ENCODE peak calls at places on chromosomes 12 and 14, in four cellular contexts. X, Z, I and B are unnamed samples.

GRCh38 chr12:120496353-120497340 is 734 bp downstream of the DYNLL1 start:
- DNase-seq in I (peak), Z (peak), X (peak), B (peak)

GRCh38 chr14:56514663-56515371 is 64.8 kb upstream of the TMEM260 start:
- DNase-seq in I (no peak), Z (no peak), X (no peak), B (no peak)

GRCh38 chr12:116319851-116320621 is 42.5 kb upstream of the MED13L start:
- DNase-seq in I (peak), Z (peak), X (peak), B (no peak)

GRCh38 chr14:63418020-63418419 is 99.3 kb upstream of the GPHB5 start:
- DNase-seq in Z (no peak), I (no peak), X (no peak), B (no peak)

GRCh38 chr12:48823281-48823680 is 5.0 kb downstream of the CACNB3 start:
- DNase-seq in Z (no peak), I (no peak), X (no peak), B (no peak)

GRCh38 chr14:74542056-74542685 is 48.6 kb downstream of the ISCA2 start:
- DNase-seq in I (no peak), X (no peak), Z (no peak), B (no peak)

GRCh38 chr12:71125515-71125914 is 32.3 kb downstream of the TSPAN8 start:
- DNase-seq in X (no peak), Z (no peak), I (no peak), B (no peak)

GRCh38 chr14:96634481-96634880 is 132.3 kb downstream of the PAPOLA start:
- DNase-seq in X (no peak), I (no peak), Z (no peak), B (no peak)

GRCh38 chr12:74747305-74747704 is 209.7 kb downstream of the ATXN7L3B start:
- DNase-seq in I (no peak), X (no peak), Z (no peak), B (no peak)

GRCh38 chr12:18422849-18423248 is 161.5 kb downstream of the PIK3C2G start:
- DNase-seq in X (no peak), Z (no peak), I (no peak), B (no peak)

GRCh38 chr12:118402251-118402650 is 25.9 kb downstream of the SUDS3 start:
- DNase-seq in Z (no peak), I (no peak), X (no peak), B (no peak)

GRCh38 chr12:118060301-118061010 is 523 bp downstream of the WSB2 start:
- DNase-seq in Z (peak), I (peak), X (no peak), B (peak)

GRCh38 chr12:89060133-89060532 is 292.2 kb downstream of the DUSP6 start:
- DNase-seq in X (no peak), Z (no peak), I (no peak), B (no peak)

GRCh38 chr12:67460388-67460787 is 188.2 kb upstream of the DYRK2 start:
- DNase-seq in I (no peak), Z (no peak), X (no peak), B (no peak)

GRCh38 chr14:64566651-64567122 is 16.9 kb downstream of the PPP1R36 start:
- DNase-seq in Z (no peak), X (peak), I (no peak), B (no peak)

GRCh38 chr12:7102582-7102981 is 6.4 kb downstream of the C1RL start:
- DNase-seq in I (peak), Z (no peak), X (no peak), B (no peak)

GRCh38 chr12:70576341-70577282 is 60.6 kb downstream of the PTPRB start:
- DNase-seq in X (peak), Z (no peak), I (no peak), B (peak)

GRCh38 chr14:68820119-68820518 is 27.3 kb upstream of the ZFP36L1 start:
- DNase-seq in Z (no peak), I (no peak), X (no peak), B (no peak)

GRCh38 chr14:85634205-85634604 is 104.3 kb downstream of the FLRT2 start:
- DNase-seq in I (no peak), Z (no peak), X (no peak), B (no peak)

GRCh38 chr14:90644882-90645281 is 171.3 kb downstream of the TTC7B start:
- DNase-seq in X (no peak), Z (no peak), I (no peak), B (no peak)

GRCh38 chr12:68479832-68480291 is 130.8 kb upstream of the RAP1B start:
- DNase-seq in Z (no peak), I (no peak), X (no peak), B (no peak)

GRCh38 chr14:100722367-100722766 is 4.3 kb upstream of the DLK1 start:
- DNase-seq in X (no peak), I (no peak), Z (no peak), B (no peak)

GRCh38 chr14:69710378-69710777 is 56.6 kb upstream of the SRSF5 start:
- DNase-seq in Z (no peak), X (no peak), I (no peak), B (no peak)

GRCh38 chr14:44897844-44898151 is 63.9 kb downstream of the KLHL28 start:
- DNase-seq in Z (no peak), X (no peak), I (no peak), B (no peak)

GRCh38 chr12:10235761-10236631 is 23.3 kb downstream of the GABARAPL1 start:
- DNase-seq in X (peak), I (no peak), Z (peak), B (peak)

GRCh38 chr14:106691601-106692291 is 1165.4 kb downstream of the TMEM121 start:
- DNase-seq in I (no peak), Z (no peak), X (no peak), B (peak)

GRCh38 chr14:79480212-79480611 is 731.1 kb downstream of the DIO2 start:
- DNase-seq in X (no peak), Z (no peak), I (no peak), B (no peak)

GRCh38 chr14:105864116-105864515 is 337.7 kb downstream of the TMEM121 start:
- DNase-seq in Z (no peak), X (no peak), I (peak), B (no peak)

GRCh38 chr12:22625671-22626251 is 790 bp downstream of the ETNK1 start:
- DNase-seq in X (peak), Z (peak), I (peak), B (peak)

GRCh38 chr12:12019881-12020280 is 50.9 kb upstream of the BCL2L14 start:
- DNase-seq in X (no peak), Z (no peak), I (no peak), B (no peak)

GRCh38 chr12:93989913-93990312 is 158.5 kb upstream of the PLXNC1 start:
- DNase-seq in X (no peak), Z (no peak), I (no peak), B (no peak)

GRCh38 chr14:77986808-77987207 is 183.4 kb upstream of the NRXN3 start:
- DNase-seq in X (no peak), Z (no peak), I (no peak), B (no peak)

GRCh38 chr12:132489078-132489601 is 811 bp upstream of the FBRSL1 start:
- DNase-seq in Z (no peak), I (peak), X (peak), B (peak)

GRCh38 chr12:20798561-20798960 is 11.9 kb upstream of the SLCO1B3 start:
- DNase-seq in Z (no peak), I (no peak), X (peak), B (no peak)

GRCh38 chr14:67569011-67569650 is 30.9 kb downstream of the PIGH start:
- DNase-seq in I (peak), Z (no peak), X (peak), B (peak)

GRCh38 chr14:99064262-99064954 is 207.6 kb downstream of the BCL11B start:
- DNase-seq in X (no peak), Z (no peak), I (no peak), B (no peak)

GRCh38 chr12:127214196-127214595 is 1052.8 kb upstream of the TMEM132C start:
- DNase-seq in X (no peak), I (no peak), Z (no peak), B (no peak)

GRCh38 chr12:127205781-127206535 is 1061.0 kb upstream of the TMEM132C start:
- DNase-seq in Z (no peak), I (no peak), X (no peak), B (no peak)

GRCh38 chr12:127209318-127209717 is 1057.7 kb upstream of the TMEM132C start:
- DNase-seq in Z (no peak), X (no peak), I (no peak), B (no peak)
- TF ChIP-seq CTCF in Z (no peak), X (no peak), I (no peak), B (no peak)

DNA sequence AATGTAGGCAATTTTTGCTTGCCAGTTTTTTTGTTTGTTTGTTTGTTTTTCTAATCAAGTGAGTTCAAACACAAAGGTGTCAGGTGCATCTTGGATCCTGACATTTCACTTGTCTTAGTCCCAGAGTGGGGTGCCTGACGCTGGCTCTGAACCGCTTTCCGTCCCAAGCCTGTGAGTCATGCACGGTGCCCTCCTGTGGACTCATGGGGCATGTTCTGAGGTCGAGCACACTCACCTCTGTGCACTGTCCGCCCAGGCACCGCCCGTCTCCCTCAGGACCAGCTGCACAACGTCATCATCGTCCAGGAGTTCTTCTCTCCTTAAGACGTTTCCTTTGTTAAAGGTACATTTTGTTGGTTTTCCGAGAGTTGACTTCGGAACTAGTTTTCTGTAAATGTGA is 98.2 kb downstream of the GLT1D1 start:
- DNase-seq in I (no peak), X (no peak), Z (no peak), B (no peak)
- TF ChIP-seq CTCF in I (no peak), X (no peak), Z (no peak), B (no peak)

DNA sequence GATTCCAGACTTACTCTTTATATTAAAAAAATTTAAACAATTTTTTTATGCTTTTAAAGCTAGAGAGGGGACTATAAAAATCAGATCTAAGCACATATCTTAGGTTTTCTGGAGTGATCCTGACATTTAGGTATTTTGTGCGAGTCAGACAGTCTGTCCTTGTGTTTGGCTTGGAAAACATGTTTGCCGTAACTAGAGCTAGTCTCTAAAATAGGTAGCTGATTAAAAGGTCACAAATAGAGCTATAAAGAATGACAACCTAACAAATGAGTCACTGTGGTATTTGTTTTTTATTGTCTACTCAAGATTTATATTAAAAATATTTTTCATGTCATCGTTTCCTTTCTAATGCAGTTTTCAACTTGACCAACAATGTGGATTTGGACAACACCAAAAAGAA is 73.4 kb downstream of the MNAT1 start:
- DNase-seq in X (no peak), I (no peak), Z (no peak), B (no peak)
- TF ChIP-seq CTCF in X (no peak), I (no peak), Z (no peak), B (no peak)

DNA sequence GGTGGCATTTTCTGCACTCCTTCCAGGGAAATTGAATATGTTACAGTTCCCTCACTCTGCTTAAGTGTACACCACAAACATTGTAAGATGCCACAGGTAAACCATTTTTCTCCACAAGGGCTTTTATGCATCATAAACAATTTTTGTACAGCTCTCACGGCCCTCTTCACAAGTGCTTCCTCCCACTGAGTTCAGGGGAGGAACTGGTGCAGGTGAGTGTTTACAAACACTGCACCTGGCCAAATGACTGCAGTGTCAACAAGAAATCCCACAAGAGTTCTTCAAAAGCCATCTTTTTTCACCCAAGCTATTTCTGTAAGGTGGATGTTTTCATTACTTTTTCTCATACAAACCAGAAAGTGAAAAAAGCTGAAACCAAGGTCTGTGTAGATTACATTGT is 973.2 kb downstream of the AACS start:
- DNase-seq in I (no peak), X (no peak), Z (no peak), B (no peak)
- TF ChIP-seq CTCF in I (no peak), X (no peak), Z (no peak), B (no peak)

DNA sequence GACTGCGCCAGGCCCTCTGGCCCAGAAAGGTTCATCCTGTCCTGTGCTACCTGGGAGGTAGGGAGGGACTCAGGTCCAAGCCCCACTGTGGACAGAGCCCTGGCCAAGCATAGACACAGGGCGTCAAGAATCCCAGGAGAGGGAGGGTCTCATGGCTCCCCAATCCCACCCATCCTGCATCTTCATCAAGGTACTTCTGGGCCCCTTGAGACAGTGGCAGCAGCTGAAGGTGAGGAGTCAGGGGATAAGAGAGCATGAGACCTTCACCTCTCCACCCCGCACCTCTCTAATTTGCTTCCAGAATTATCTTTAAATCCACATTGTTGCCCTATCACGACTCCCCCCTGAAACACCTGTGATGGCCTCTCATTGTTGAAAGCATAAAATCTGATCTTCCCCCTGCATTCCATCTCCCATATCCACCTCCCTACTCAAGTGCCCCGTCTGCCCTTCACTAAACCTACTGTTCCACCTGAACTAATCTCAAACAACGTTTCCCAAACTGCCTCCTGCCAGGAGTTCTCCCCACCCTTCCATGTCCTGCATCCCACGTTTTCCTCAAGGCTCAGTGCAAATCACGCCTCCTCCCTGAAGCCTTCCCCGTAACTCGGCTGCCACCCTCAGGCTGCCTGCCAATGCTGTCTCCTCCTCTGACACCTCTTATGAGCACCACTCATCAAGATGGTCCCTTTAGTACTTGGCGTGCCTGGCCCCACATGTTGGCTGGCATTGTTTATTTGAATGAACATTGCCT is 27.1 kb downstream of the KRT18 start:
- DNase-seq in X (no peak), Z (peak), I (no peak), B (no peak)
- TF ChIP-seq CTCF in X (peak), Z (no peak), I (no peak), B (peak)

DNA sequence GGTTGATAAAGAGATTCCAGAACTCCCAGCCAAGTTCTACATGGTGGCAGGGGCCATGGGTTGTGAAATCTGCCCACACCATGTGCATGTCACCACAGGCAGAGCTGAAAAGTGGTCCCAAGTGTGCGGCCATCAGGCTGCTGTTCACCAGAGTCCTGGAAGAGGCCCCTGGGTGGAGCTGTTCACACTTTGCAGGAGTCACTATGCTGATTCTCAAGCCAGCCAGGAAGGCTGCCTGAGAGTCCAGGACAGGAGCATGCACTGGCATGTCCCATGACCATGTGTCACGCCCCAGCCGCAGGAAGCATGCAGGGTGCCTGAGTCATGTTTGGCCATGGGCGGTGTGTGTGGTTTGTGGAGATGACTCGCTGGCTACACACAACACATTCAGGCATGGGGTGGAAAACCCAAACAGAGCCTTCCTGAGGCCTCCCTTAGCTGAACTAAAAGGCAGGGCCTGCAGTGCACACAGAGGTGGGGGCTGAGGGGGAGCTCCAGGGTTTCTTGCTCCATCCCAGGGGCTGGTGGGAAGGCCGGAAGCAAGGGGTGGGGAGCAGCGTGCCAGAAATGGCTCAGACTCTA is 19.5 kb downstream of the ABCB9 start:
- DNase-seq in X (peak), I (peak), Z (peak), B (no peak)
- TF ChIP-seq CTCF in X (peak), I (peak), Z (no peak), B (no peak)

GRCh38 chr14:103123634-103124500 is 606 bp downstream of the TNFAIP2 start:
- DNase-seq in X (no peak), Z (peak), I (peak), B (no peak)
- TF ChIP-seq CTCF in X (peak), Z (no peak), I (peak), B (no peak)

GRCh38 chr14:23299558-23299957 is 3.1 kb downstream of the PPP1R3E start:
- DNase-seq in I (no peak), X (peak), Z (peak), B (no peak)
- TF ChIP-seq CTCF in I (peak), X (peak), Z (no peak), B (peak)